ENCODE peak calls at places on chromosomes 2 and 18, in five cellular contexts. G is OCI-LY7; U is GM12892; O is activated CD4-positive, CD25-positive, alpha-beta regulatory T cell treated with anti-CD3 and anti-CD28 coated beads, Interleukin-2, amount 50 U/mL, for 72 hours; N is foreskin fibroblast. V is an unnamed sample.

GRCh38 chr18:58213445-58213844 is 169.4 kb downstream of the NEDD4L start:
- DNase-seq in G (no peak), U (no peak), O (no peak), N (peak; percentile 88), V (no peak)

GRCh38 chr2:131413148-131413747 is 49.3 kb upstream of the RAB6D start:
- DNase-seq in G (peak; percentile 74), U (no peak), O (no peak), N (peak; percentile 31), V (no peak)

GRCh38 chr18:40046596-40046995 is 1908.4 kb upstream of the PIK3C3 start:
- DNase-seq in G (no peak), U (no peak), O (no peak), N (no peak), V (no peak)

GRCh38 chr2:179020156-179020750 is 29.7 kb downstream of the CCDC141 start:
- DNase-seq in G (peak; percentile 60), U (no peak), O (peak; percentile 57), N (no peak), V (no peak)

GRCh38 chr2:96954490-96954846 is 31.9 kb downstream of the FAM178B start:
- DNase-seq in G (no peak), U (no peak), O (no peak), N (no peak), V (no peak)

GRCh38 chr2:189533274-189534035 is 47.1 kb downstream of the SLC40A1 start:
- DNase-seq in G (no peak), U (no peak), O (no peak), N (no peak), V (no peak)

GRCh38 chr2:122656403-122656802 is 901.0 kb downstream of the TSN start:
- DNase-seq in G (no peak), U (no peak), O (no peak), N (no peak), V (no peak)

GRCh38 chr2:190409616-190410015 is 1.5 kb downstream of the MFSD6 start:
- DNase-seq in G (no peak), U (no peak), O (no peak), N (no peak), V (no peak)